ENCODE peak calls at places on chromosomes 1 and 21, in four cellular contexts. One of them, this sample, is unnamed.

GRCh38 chr21:34073749-34074282 is 438 bp downstream of the MRPS6 start:
- DNase-seq in small intestine: peak
- DNase-seq in tibial nerve: no peak
- DNase-seq in substantia nigra: peak
- DNase-seq in this sample: no peak

GRCh38 chr1:204503122-204503912 is 8.7 kb upstream of the PIK3C2B start:
- DNase-seq in tibial nerve: no peak
- DNase-seq in small intestine: peak
- DNase-seq in substantia nigra: no peak
- DNase-seq in this sample: no peak

GRCh38 chr1:110205156-110205555 is 5.0 kb upstream of the KCNC4 start:
- DNase-seq in substantia nigra: no peak
- DNase-seq in tibial nerve: no peak
- DNase-seq in small intestine: no peak
- DNase-seq in this sample: no peak

GRCh38 chr1:8903908-8904650 is 25.6 kb upstream of the ENO1 start:
- DNase-seq in small intestine: no peak
- DNase-seq in substantia nigra: peak
- DNase-seq in tibial nerve: no peak
- DNase-seq in this sample: peak

GRCh38 chr1:71640131-71640530 is 559.3 kb upstream of the ZRANB2 start:
- DNase-seq in tibial nerve: no peak
- DNase-seq in small intestine: no peak
- DNase-seq in substantia nigra: no peak
- DNase-seq in this sample: no peak

GRCh38 chr1:2091611-2092604 is 41.7 kb downstream of the PRKCZ start:
- DNase-seq in small intestine: peak
- DNase-seq in tibial nerve: no peak
- DNase-seq in substantia nigra: peak
- DNase-seq in this sample: no peak

GRCh38 chr1:50975436-50975835 is 5.4 kb downstream of the CDKN2C start:
- DNase-seq in small intestine: no peak
- DNase-seq in substantia nigra: no peak
- DNase-seq in tibial nerve: no peak
- DNase-seq in this sample: no peak

GRCh38 chr21:41425954-41426655 is at the start of gene MX1:
- DNase-seq in tibial nerve: peak
- DNase-seq in substantia nigra: peak
- DNase-seq in small intestine: peak
- DNase-seq in this sample: peak

GRCh38 chr1:200165493-200166220 is 138.1 kb downstream of the NR5A2 start:
- DNase-seq in tibial nerve: no peak
- DNase-seq in small intestine: no peak
- DNase-seq in substantia nigra: no peak
- DNase-seq in this sample: no peak

GRCh38 chr1:25948641-25949040 is 42.4 kb upstream of the STMN1 start:
- DNase-seq in substantia nigra: no peak
- DNase-seq in small intestine: no peak
- DNase-seq in tibial nerve: no peak
- DNase-seq in this sample: no peak

GRCh38 chr1:229169399-229169798 is 101.5 kb upstream of the RAB4A start:
- DNase-seq in small intestine: peak
- DNase-seq in tibial nerve: no peak
- DNase-seq in substantia nigra: no peak
- DNase-seq in this sample: no peak

GRCh38 chr1:109718495-109718894 is 6.4 kb downstream of the GSTM5 start:
- DNase-seq in small intestine: peak
- DNase-seq in tibial nerve: no peak
- DNase-seq in substantia nigra: no peak
- DNase-seq in this sample: no peak

GRCh38 chr1:116674761-116675160 is 7.2 kb upstream of the IGSF3 start:
- DNase-seq in small intestine: no peak
- DNase-seq in substantia nigra: no peak
- DNase-seq in tibial nerve: no peak
- DNase-seq in this sample: no peak

GRCh38 chr1:214290399-214291037 is 9.6 kb downstream of the SMYD2 start:
- DNase-seq in small intestine: no peak
- DNase-seq in tibial nerve: no peak
- DNase-seq in substantia nigra: no peak
- DNase-seq in this sample: no peak

GRCh38 chr1:247562169-247562568 is 13.2 kb downstream of the GCSAML start:
- DNase-seq in substantia nigra: no peak
- DNase-seq in tibial nerve: no peak
- DNase-seq in small intestine: no peak
- DNase-seq in this sample: no peak

GRCh38 chr1:98035587-98035986 is 114.8 kb upstream of the DPYD start:
- DNase-seq in tibial nerve: no peak
- DNase-seq in substantia nigra: no peak
- DNase-seq in small intestine: no peak
- DNase-seq in this sample: no peak

GRCh38 chr1:232528472-232529089 is 101.4 kb downstream of the SIPA1L2 start:
- DNase-seq in tibial nerve: no peak
- DNase-seq in small intestine: peak
- DNase-seq in substantia nigra: no peak
- DNase-seq in this sample: no peak

GRCh38 chr1:10979483-10979920 is 33.0 kb upstream of the TARDBP start:
- DNase-seq in substantia nigra: peak
- DNase-seq in tibial nerve: peak
- DNase-seq in small intestine: peak
- DNase-seq in this sample: no peak

GRCh38 chr21:46562472-46562871 is 42.4 kb downstream of the S100B start:
- DNase-seq in substantia nigra: no peak
- DNase-seq in small intestine: no peak
- DNase-seq in tibial nerve: no peak
- DNase-seq in this sample: no peak

GRCh38 chr1:64327119-64327518 is 123.7 kb downstream of the UBE2U start:
- DNase-seq in substantia nigra: no peak
- DNase-seq in tibial nerve: no peak
- DNase-seq in small intestine: no peak
- DNase-seq in this sample: no peak

GRCh38 chr1:73887412-73887811 is 310.6 kb downstream of the LRRIQ3 start:
- DNase-seq in small intestine: no peak
- DNase-seq in tibial nerve: no peak
- DNase-seq in substantia nigra: no peak
- DNase-seq in this sample: no peak

GRCh38 chr1:97033949-97034348 is 312.4 kb downstream of the PTBP2 start:
- DNase-seq in small intestine: no peak
- DNase-seq in substantia nigra: no peak
- DNase-seq in tibial nerve: no peak
- DNase-seq in this sample: no peak

GRCh38 chr1:38270241-38270871 is 223.8 kb upstream of the POU3F1 start:
- DNase-seq in small intestine: no peak
- DNase-seq in substantia nigra: no peak
- DNase-seq in tibial nerve: no peak
- DNase-seq in this sample: no peak

GRCh38 chr1:17439250-17440073 is at the start of gene RCC2:
- DNase-seq in small intestine: peak
- DNase-seq in substantia nigra: peak
- DNase-seq in tibial nerve: no peak
- DNase-seq in this sample: no peak

GRCh38 chr1:2961661-2962060 is 59.6 kb upstream of the ACTRT2 start:
- DNase-seq in substantia nigra: no peak
- DNase-seq in tibial nerve: no peak
- DNase-seq in small intestine: no peak
- DNase-seq in this sample: no peak

GRCh38 chr1:114208106-114208505 is 54.4 kb upstream of the SYT6 start:
- DNase-seq in tibial nerve: no peak
- DNase-seq in substantia nigra: no peak
- DNase-seq in small intestine: no peak
- DNase-seq in this sample: no peak

GRCh38 chr1:115666702-115667101 is 24.9 kb downstream of the VANGL1 start:
- DNase-seq in substantia nigra: peak
- DNase-seq in small intestine: no peak
- DNase-seq in tibial nerve: no peak
- DNase-seq in this sample: no peak

GRCh38 chr1:55380313-55380970 is 165.3 kb upstream of the USP24 start:
- DNase-seq in substantia nigra: no peak
- DNase-seq in small intestine: no peak
- DNase-seq in tibial nerve: no peak
- DNase-seq in this sample: no peak

GRCh38 chr1:244964112-244964971 is 100.0 kb upstream of the HNRNPU start:
- DNase-seq in substantia nigra: no peak
- DNase-seq in small intestine: peak
- DNase-seq in tibial nerve: no peak
- DNase-seq in this sample: peak

GRCh38 chr1:224065455-224065854 is 48.5 kb upstream of the FBXO28 start:
- DNase-seq in tibial nerve: no peak
- DNase-seq in substantia nigra: no peak
- DNase-seq in small intestine: peak
- DNase-seq in this sample: no peak

GRCh38 chr1:26726784-26727183 is 31.0 kb downstream of the ARID1A start:
- DNase-seq in substantia nigra: no peak
- DNase-seq in small intestine: no peak
- DNase-seq in tibial nerve: no peak
- DNase-seq in this sample: no peak